ENCODE peak calls at places on chromosome 5, in five cellular contexts. P, L, H, K and Y are unnamed samples.

GRCh38 chr5:28344803-28345433 is 1306.5 kb upstream of the CDH9 start:
- DNase-seq in K (peak; percentile 7), L (no peak), H (peak; percentile 10), P (no peak), Y (peak; percentile 86)

GRCh38 chr5:154194348-154195329 is 4.1 kb downstream of the GALNT10 start:
- DNase-seq in K (no peak), P (no peak), L (no peak), H (peak; percentile 84), Y (peak; percentile 59)

GRCh38 chr5:180306796-180307195 is 14.9 kb upstream of the MAPK9 start:
- DNase-seq in P (no peak), K (no peak), L (no peak), H (no peak), Y (no peak)

GRCh38 chr5:67240846-67241245 is 44.2 kb upstream of the CD180 start:
- DNase-seq in L (no peak), H (no peak), P (no peak), K (no peak), Y (no peak)

GRCh38 chr5:115098041-115098702 is 71.5 kb downstream of the TRIM36 start:
- DNase-seq in H (peak; percentile 60), K (no peak), L (peak; percentile 43), P (peak; percentile 39), Y (peak; percentile 82)

GRCh38 chr5:75951158-75951557 is 132.0 kb upstream of the SV2C start:
- DNase-seq in L (no peak), P (no peak), K (no peak), H (no peak), Y (no peak)

GRCh38 chr5:93189707-93190120 is 391.3 kb downstream of the NR2F1-AS1 start:
- DNase-seq in L (no peak), P (no peak), H (peak; percentile 87), K (peak; percentile 98), Y (peak; percentile 87)

GRCh38 chr5:84086517-84086916 is 298.2 kb downstream of the EDIL3 start:
- DNase-seq in H (no peak), K (no peak), L (no peak), P (no peak), Y (peak; percentile 11)

GRCh38 chr5:137624786-137625349 is 111.0 kb downstream of the KLHL3 start:
- DNase-seq in L (no peak), H (no peak), K (no peak), P (no peak), Y (no peak)

GRCh38 chr5:173699959-173700358 is 83.5 kb upstream of the BOD1 start:
- DNase-seq in K (no peak), P (no peak), H (no peak), L (no peak), Y (no peak)

GRCh38 chr5:129903466-129904101 is 681 bp upstream of the CHSY3 start:
- DNase-seq in K (no peak), H (no peak), P (no peak), L (no peak), Y (peak; percentile 7)

GRCh38 chr5:170693701-170694100 is 89.8 kb upstream of the GABRP start:
- DNase-seq in K (no peak), L (no peak), H (no peak), P (no peak), Y (peak; percentile 5)

GRCh38 chr5:170701321-170701720 is 82.2 kb upstream of the GABRP start:
- DNase-seq in L (no peak), K (no peak), P (no peak), H (no peak), Y (no peak)

GRCh38 chr5:170694911-170695310 is 88.6 kb upstream of the GABRP start:
- DNase-seq in K (no peak), H (no peak), P (no peak), L (no peak), Y (no peak)

GRCh38 chr5:170700503-170700902 is 83.0 kb upstream of the GABRP start:
- DNase-seq in L (no peak), H (no peak), P (no peak), K (no peak), Y (no peak)

GRCh38 chr5:170697031-170697430 is 86.5 kb upstream of the GABRP start:
- DNase-seq in P (no peak), K (no peak), L (no peak), H (no peak), Y (no peak)
- TF ChIP-seq CTCF in P (no peak), K (no peak), L (no peak), H (no peak), Y (no peak)

GRCh38 chr5:72454996-72455395 is 52.2 kb downstream of the ZNF366 start:
- DNase-seq in K (no peak), H (no peak), P (no peak), L (no peak), Y (no peak)

GRCh38 chr5:72455477-72455876 is 51.7 kb downstream of the ZNF366 start:
- DNase-seq in H (no peak), K (no peak), L (no peak), P (no peak), Y (no peak)

GRCh38 chr5:72452515-72453259 is 54.5 kb downstream of the ZNF366 start:
- DNase-seq in L (peak; percentile 60), P (peak; percentile 80), H (peak; percentile 100), K (no peak), Y (peak; percentile 81)

GRCh38 chr5:72453260-72453775 is 53.9 kb downstream of the ZNF366 start:
- DNase-seq in H (no peak), K (no peak), P (no peak), L (no peak), Y (no peak)

DNA sequence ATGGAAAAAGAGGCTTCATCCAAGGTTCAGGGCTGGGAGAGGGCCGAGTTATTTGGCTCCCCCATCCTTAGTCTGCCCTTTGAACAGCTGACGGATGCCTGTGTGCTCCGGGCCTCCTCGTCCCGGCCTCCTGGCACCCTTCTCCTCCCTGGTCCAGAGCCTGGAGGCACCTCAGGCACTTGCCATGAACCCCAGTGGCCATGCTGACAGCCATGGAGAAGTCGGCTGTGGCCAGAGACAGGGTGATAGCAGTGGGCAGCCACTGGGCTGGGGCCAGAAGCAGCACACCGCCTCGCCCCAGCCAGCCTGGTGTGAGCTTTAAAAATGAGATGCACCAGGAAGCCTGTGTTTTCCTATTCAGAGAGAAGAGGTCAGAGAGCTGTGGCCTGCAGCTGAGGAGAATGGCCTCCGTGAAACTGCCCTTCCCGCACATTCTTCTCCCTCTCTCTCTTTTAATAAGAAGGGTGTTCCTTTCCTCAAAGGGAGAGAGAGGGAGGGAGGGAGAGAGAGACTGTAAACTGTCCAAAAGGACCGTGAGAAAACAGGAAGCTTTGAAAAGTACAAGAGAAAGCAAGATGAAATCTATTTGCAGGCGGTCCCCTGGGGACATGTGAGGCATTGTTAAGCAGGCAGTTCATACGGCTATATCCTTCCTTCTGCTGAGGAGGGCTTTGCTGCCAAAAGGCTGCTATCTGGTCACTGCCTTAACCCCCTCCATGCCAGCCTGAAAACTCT is 55.3 kb downstream of the ZNF366 start:
- DNase-seq in H (peak; percentile 100), K (no peak), L (peak; percentile 34), P (peak; percentile 62), Y (peak; percentile 94)
- H3K4me3 ChIP-seq in H (no peak overlapping the region), K (no peak overlapping the region), L (no peak overlapping the region), P (no peak overlapping the region), Y (no peak overlapping the region)

GRCh38 chr5:151684690-151685361 is 1.9 kb downstream of the SPARC start:
- DNase-seq in H (peak; percentile 98), K (peak; percentile 83), P (peak; percentile 81), L (peak; percentile 46), Y (peak; percentile 98)
- TF ChIP-seq CTCF in H (peak; percentile 59), K (peak; percentile 21), P (peak; percentile 49), L (no peak), Y (peak; percentile 62)

GRCh38 chr5:172042183-172042582 is 35.7 kb upstream of the FBXW11 start:
- DNase-seq in K (no peak), L (no peak), P (no peak), H (no peak), Y (no peak)
- H3K4me3 ChIP-seq in K (no peak overlapping the region), L (no peak overlapping the region), P (no peak overlapping the region), H (no peak overlapping the region), Y (no peak overlapping the region)